ENCODE peak calls at places on chromosomes 6 and 20, in four cellular contexts. N is HEK293T, F is K562, Y is HepG2. K is an unnamed sample.

GRCh38 chr6:67560068-67560467 is 1075.0 kb upstream of the ADGRB3 start:
- DNase-seq in N (no peak), F (no peak), Y (no peak), K (no peak)

GRCh38 chr6:43952746-43953145 is 174.5 kb downstream of the MRPL14 start:
- DNase-seq in N (no peak), F (peak; percentile 68), Y (peak; percentile 29), K (no peak)

GRCh38 chr6:169099411-169100202 is 154.0 kb downstream of the THBS2 start:
- DNase-seq in N (no peak), F (no peak), Y (peak; percentile 11), K (no peak)

GRCh38 chr6:155126727-155127439 is 131.8 kb downstream of the TIAM2 start:
- DNase-seq in N (no peak), F (no peak), Y (peak; percentile 93), K (no peak)

GRCh38 chr6:102641426-102641825 is 1247.9 kb downstream of the GRIK2 start:
- DNase-seq in N (no peak), F (no peak), Y (no peak), K (no peak)

GRCh38 chr20:58538752-58539151 is 23.6 kb upstream of the APCDD1L start:
- DNase-seq in N (no peak), F (no peak), Y (no peak), K (no peak)

GRCh38 chr20:57006411-57007170 is 259.9 kb downstream of the BMP7 start:
- DNase-seq in N (no peak), F (no peak), Y (no peak), K (no peak)

GRCh38 chr6:145809785-145810184 is 4.8 kb downstream of the FBXO30 start:
- DNase-seq in N (no peak), F (no peak), Y (no peak), K (no peak)

GRCh38 chr6:35960192-35960591 is 39.3 kb upstream of the SRPK1 start:
- DNase-seq in N (no peak), F (no peak), Y (no peak), K (no peak)

GRCh38 chr6:20313960-20314530 is 87.6 kb upstream of the E2F3 start:
- DNase-seq in N (no peak), F (no peak), Y (no peak), K (no peak)

GRCh38 chr20:62765432-62766070 is 30.7 kb upstream of the MRGBP start:
- DNase-seq in N (no peak), F (no peak), Y (no peak), K (no peak)

GRCh38 chr6:166007349-166008263 is 160.0 kb downstream of the TBXT start:
- DNase-seq in N (no peak), F (no peak), Y (no peak), K (no peak)

GRCh38 chr6:168514216-168514615 is 73.2 kb downstream of the SMOC2 start:
- DNase-seq in N (no peak), F (no peak), Y (no peak), K (no peak)

GRCh38 chr6:130000526-130001228 is 17.7 kb upstream of the L3MBTL3 start:
- DNase-seq in N (no peak), F (no peak), Y (no peak), K (no peak)

GRCh38 chr6:15073344-15073789 is 172.5 kb upstream of the JARID2 start:
- DNase-seq in N (no peak), F (no peak), Y (no peak), K (no peak)

GRCh38 chr20:15945301-15945700 is 627.9 kb downstream of the KIF16B start:
- DNase-seq in N (no peak), F (no peak), Y (no peak), K (no peak)

GRCh38 chr6:108168980-108169800 is 3.4 kb downstream of the NR2E1 start:
- DNase-seq in N (no peak), F (no peak), Y (no peak), K (peak; percentile 46)

GRCh38 chr6:125301435-125302391 is at the start of gene HDDC2:
- DNase-seq in N (peak; percentile 72), F (peak; percentile 89), Y (peak; percentile 68), K (peak; percentile 75)

GRCh38 chr6:72425003-72425681 is 196.7 kb upstream of the KCNQ5 start:
- DNase-seq in N (no peak), F (no peak), Y (no peak), K (no peak)

GRCh38 chr20:481167-481566 is 18.8 kb upstream of the TBC1D20 start:
- DNase-seq in N (no peak), F (no peak), Y (no peak), K (no peak)

GRCh38 chr20:39706089-39706721 is 744.1 kb downstream of the DHX35 start:
- DNase-seq in N (no peak), F (no peak), Y (no peak), K (no peak)

GRCh38 chr6:107491059-107491609 is 1.2 kb downstream of the SOBP start:
- DNase-seq in N (peak; percentile 27), F (no peak), Y (peak; percentile 27), K (peak; percentile 71)

GRCh38 chr6:143361536-143362191 is 88.8 kb downstream of the ADAT2 start:
- DNase-seq in N (no peak), F (no peak), Y (no peak), K (no peak)

GRCh38 chr6:53269827-53270226 is 78.9 kb downstream of the ELOVL5 start:
- DNase-seq in N (no peak), F (no peak), Y (no peak), K (no peak)

GRCh38 chr6:87869064-87869685 is 167.1 kb upstream of the AKIRIN2 start:
- DNase-seq in N (no peak), F (no peak), Y (no peak), K (no peak)

GRCh38 chr20:33232486-33233072 is 3.2 kb upstream of the BPIFA1 start:
- DNase-seq in N (no peak), F (no peak), Y (no peak), K (no peak)

GRCh38 chr20:63505723-63506122 is 6.8 kb upstream of the EEF1A2 start:
- DNase-seq in N (no peak), F (no peak), Y (no peak), K (no peak)

GRCh38 chr6:142013286-142013685 is 119.4 kb upstream of the GJE1 start:
- DNase-seq in N (no peak), F (no peak), Y (no peak), K (no peak)
- TF ChIP-seq ELF4 in N (no peak), F (no peak), Y (no peak), K (no peak)

DNA sequence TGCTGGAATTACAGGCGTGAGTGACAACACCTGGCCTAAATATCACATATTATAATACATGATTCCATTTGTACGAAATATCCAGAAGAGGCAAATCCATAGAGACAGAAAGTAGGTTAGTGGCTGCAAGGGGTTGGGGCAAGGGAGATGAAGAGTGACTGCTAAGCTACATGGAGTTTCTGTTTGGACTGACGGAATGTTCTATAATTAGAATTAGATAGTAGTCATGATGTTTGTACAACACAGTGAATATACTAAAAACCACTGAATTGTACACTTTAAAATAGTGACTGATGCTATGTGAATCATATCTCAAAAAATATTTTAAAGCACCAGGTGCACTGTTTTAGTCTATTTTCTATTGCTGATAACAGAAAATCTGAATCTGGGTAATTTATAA is 3.7 kb upstream of the HEBP2 start:
- DNase-seq in N (no peak), F (no peak), Y (no peak), K (no peak)
- TF ChIP-seq SP1 in N (no peak), F (no peak), Y (no peak), K (no peak)

DNA sequence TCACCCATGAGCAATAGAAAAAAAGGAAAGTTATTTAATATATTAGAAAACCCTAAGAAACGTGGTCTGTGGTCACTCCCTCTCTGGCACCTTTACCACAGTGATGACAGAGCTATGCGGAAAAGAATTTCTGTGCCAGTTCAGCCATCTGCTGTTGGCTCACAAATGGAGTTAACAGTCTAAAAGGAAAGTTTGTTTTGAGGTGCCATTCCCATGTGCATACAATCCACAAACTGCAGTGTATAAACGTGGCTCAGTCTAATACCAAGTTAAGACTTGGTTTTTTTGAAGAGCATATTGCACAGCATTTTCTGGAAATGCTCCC is 383.7 kb downstream of the PRKN start:
- DNase-seq in N (no peak), F (no peak), Y (no peak), K (no peak)
- TF ChIP-seq ELF4 in N (no peak), F (no peak), Y (no peak), K (no peak)

GRCh38 chr20:46139243-46139889 is 21.3 kb downstream of the CD40 start:
- DNase-seq in N (no peak), F (no peak), Y (no peak), K (no peak)

GRCh38 chr20:46137816-46138215 is 19.7 kb downstream of the CD40 start:
- DNase-seq in N (no peak), F (no peak), Y (no peak), K (no peak)

GRCh38 chr20:46135856-46136633 is 17.9 kb downstream of the CD40 start:
- DNase-seq in N (no peak), F (no peak), Y (no peak), K (no peak)

GRCh38 chr20:46142124-46142523 is 24.0 kb downstream of the CD40 start:
- DNase-seq in N (no peak), F (no peak), Y (no peak), K (no peak)

GRCh38 chr20:46139908-46140482 is 21.9 kb downstream of the CD40 start:
- DNase-seq in N (no peak), F (no peak), Y (no peak), K (peak; percentile 42)
- TF ChIP-seq SP1 in N (no peak), F (no peak), Y (no peak), K (no peak)